ENCODE peak calls at places on chromosomes 16 and 17, in nine cellular contexts. B, K, H, M, C, R, P, F and I are unnamed samples.

GRCh38 chr17:70173646-70174045 is 4.3 kb downstream of the KCNJ2 start:
- DNase-seq in B (no peak), K (no peak), H (peak; percentile 13), M (no peak), C (no peak), R (no peak), P (no peak), F (no peak), I (no peak)

GRCh38 chr17:28008526-28008925 is 34.0 kb upstream of the NLK start:
- DNase-seq in B (no peak), K (peak; percentile 18), H (peak; percentile 77), M (no peak), C (peak; percentile 66), R (peak; percentile 72), P (no peak), F (peak; percentile 68), I (peak; percentile 10)

GRCh38 chr16:4862639-4863038 is 15.4 kb downstream of the UBN1 start:
- DNase-seq in B (no peak), K (peak; percentile 24), H (no peak), M (no peak), C (peak; percentile 9), R (no peak), P (no peak), F (no peak), I (no peak)

GRCh38 chr17:72826602-72827001 is 265.9 kb downstream of the SLC39A11 start:
- DNase-seq in B (no peak), K (no peak), H (no peak), M (no peak), C (no peak), R (no peak), P (no peak), F (no peak), I (no peak)

GRCh38 chr16:71214771-71215381 is 15.6 kb downstream of the HYDIN start:
- DNase-seq in B (no peak), K (no peak), H (no peak), M (no peak), C (no peak), R (peak; percentile 10), P (no peak), F (no peak), I (no peak)

GRCh38 chr17:76547183-76547641 is 7.4 kb downstream of the PRCD start:
- DNase-seq in B (peak; percentile 83), K (peak; percentile 59), H (peak; percentile 82), M (peak; percentile 39), C (peak; percentile 81), R (peak; percentile 83), P (no peak), F (peak; percentile 74), I (no peak)

GRCh38 chr17:68807998-68808772 is 147.0 kb downstream of the ABCA8 start:
- DNase-seq in B (no peak), K (peak; percentile 19), H (no peak), M (no peak), C (no peak), R (peak; percentile 32), P (no peak), F (no peak), I (no peak)

GRCh38 chr17:2981325-2981724 is 82.1 kb downstream of the OR1D5 start:
- DNase-seq in B (no peak), K (no peak), H (no peak), M (no peak), C (no peak), R (no peak), P (no peak), F (no peak), I (no peak)

GRCh38 chr17:62895650-62896301 is 70.3 kb upstream of the TANC2 start:
- DNase-seq in B (no peak), K (no peak), H (no peak), M (no peak), C (no peak), R (no peak), P (no peak), F (no peak), I (no peak)

GRCh38 chr16:1538804-1539520 is 5.5 kb downstream of the TMEM204 start:
- DNase-seq in B (peak; percentile 77), K (no peak), H (no peak), M (peak; percentile 25), C (peak; percentile 63), R (no peak), P (no peak), F (peak; percentile 37), I (no peak)